ENCODE peak calls at places on chromosomes 3 and 15, in six cellular contexts. C is neuronal stem cell, V is mesenchymal stem cell, W is H9, S is IMR-90, N is H1. D is an unnamed sample.

GRCh38 chr15:40598126-40598525 is 4.1 kb downstream of the KNL1 start:
- DNase-seq in V (no peak), S (no peak), W (no peak), N (no peak), C (no peak), D (no peak)

GRCh38 chr3:123349201-123349535 is 99.7 kb downstream of the ADCY5 start:
- DNase-seq in S (no peak), C (no peak), N (no peak), W (no peak), V (no peak), D (no peak)

GRCh38 chr15:38864827-38865604 is 300.4 kb upstream of the RASGRP1 start:
- DNase-seq in S (peak), C (no peak), V (peak), W (no peak), N (no peak), D (no peak)

GRCh38 chr3:169133178-169134161 is 530.0 kb downstream of the MECOM start:
- DNase-seq in C (no peak), W (no peak), S (peak), V (peak), N (no peak), D (peak)

GRCh38 chr15:52466134-52466701 is 62.5 kb downstream of the MYO5A start:
- DNase-seq in S (no peak), N (no peak), V (no peak), W (peak), C (no peak), D (peak)

GRCh38 chr3:47482411-47482810 is 6.7 kb upstream of the SCAP start:
- DNase-seq in W (no peak), V (no peak), S (no peak), N (no peak), C (no peak), D (no peak)

GRCh38 chr3:195104340-195104739 is 166.6 kb downstream of the XXYLT1 start:
- DNase-seq in W (no peak), C (no peak), N (no peak), S (no peak), V (no peak), D (no peak)

GRCh38 chr3:45084820-45085816 is 59.0 kb downstream of the CLEC3B start:
- DNase-seq in C (no peak), W (no peak), V (peak), N (no peak), S (peak), D (peak)

GRCh38 chr3:66567066-66567465 is 66.2 kb upstream of the LRIG1 start:
- DNase-seq in N (no peak), C (no peak), W (no peak), S (peak), V (peak), D (no peak)

GRCh38 chr3:81554805-81555204 is 206.6 kb downstream of the GBE1 start:
- DNase-seq in V (peak), N (no peak), W (no peak), S (peak), C (no peak), D (no peak)

GRCh38 chr15:89203705-89204273 is 17.6 kb downstream of the RLBP1 start:
- DNase-seq in C (no peak), S (no peak), V (no peak), W (no peak), N (no peak), D (no peak)

GRCh38 chr3:176872771-176873209 is 324.5 kb downstream of the TBL1XR1 start:
- DNase-seq in W (peak), C (peak), N (peak), S (peak), V (peak), D (peak)

GRCh38 chr3:134496481-134497071 is 10.7 kb downstream of the CEP63 start:
- DNase-seq in C (no peak), W (no peak), S (no peak), V (no peak), N (no peak), D (no peak)

GRCh38 chr3:61663728-61664492 is 102.5 kb downstream of the PTPRG start:
- DNase-seq in V (peak), N (peak), W (peak), S (peak), C (no peak), D (peak)

GRCh38 chr15:84113919-84114318 is 121.7 kb upstream of the GOLGA6L4 start:
- DNase-seq in C (no peak), V (no peak), W (no peak), N (no peak), S (no peak), D (no peak)

GRCh38 chr3:122975163-122975923 is 52.2 kb downstream of the SEMA5B start:
- DNase-seq in N (no peak), C (no peak), W (peak), S (peak), V (peak), D (peak)

GRCh38 chr15:43105778-43106485 is at the start of gene UBR1:
- DNase-seq in W (peak), C (peak), N (peak), S (peak), V (peak), D (peak)
- H3K23ac ChIP-seq in W (no peak), C (peak), N (no peak), S (peak), V (no peak), D (no peak)

GRCh38 chr3:146555311-146555710 is 10.9 kb upstream of the PLSCR1 start:
- DNase-seq in N (no peak), V (no peak), W (no peak), C (no peak), S (no peak), D (no peak)

GRCh38 chr3:146546366-146546965 is 2.1 kb upstream of the PLSCR1 start:
- DNase-seq in S (no peak), V (no peak), W (no peak), N (no peak), C (no peak), D (peak)

GRCh38 chr3:146547235-146547835 is 2.9 kb upstream of the PLSCR1 start:
- DNase-seq in N (no peak), C (no peak), W (no peak), V (no peak), S (no peak), D (no peak)

GRCh38 chr3:146554168-146554760 is 9.9 kb upstream of the PLSCR1 start:
- DNase-seq in V (no peak), N (no peak), S (peak), C (no peak), W (no peak), D (peak)

DNA sequence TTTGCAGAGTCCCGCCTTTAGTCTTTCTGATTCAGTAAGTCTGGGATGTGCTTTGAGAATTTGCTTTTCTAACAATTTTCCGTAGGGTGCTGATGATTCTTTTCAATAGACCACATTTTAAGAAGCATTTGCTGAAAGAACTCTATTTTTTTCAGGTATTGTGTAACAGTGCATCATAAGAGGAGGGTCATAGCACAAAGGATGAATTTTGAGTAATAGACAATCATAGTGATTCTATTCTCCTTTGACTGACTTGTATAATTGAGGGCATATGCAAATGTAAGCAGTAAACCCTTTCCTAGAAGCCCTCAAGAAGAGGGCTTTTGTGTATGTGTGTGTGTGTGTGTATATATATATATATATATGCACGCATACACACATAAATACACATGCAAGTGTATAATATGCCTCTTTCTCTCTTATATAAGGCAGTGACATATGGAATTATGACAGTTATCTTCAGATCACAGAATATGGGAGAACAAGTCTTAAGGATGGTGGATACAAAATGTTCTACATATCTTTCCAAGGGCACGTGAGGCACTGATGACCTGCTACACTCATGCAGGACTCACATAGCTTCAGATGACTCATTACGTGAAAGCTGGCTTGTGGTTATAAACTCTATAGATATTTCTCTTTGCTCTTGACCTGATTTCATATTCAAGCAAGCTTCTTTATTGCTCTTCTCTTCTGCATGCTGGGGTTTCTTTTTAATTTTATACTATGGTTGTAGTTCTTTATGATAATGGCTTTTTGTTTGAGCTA is 6.5 kb upstream of the PLSCR1 start:
- DNase-seq in C (no peak), W (no peak), V (peak), S (peak), N (no peak), D (peak)
- H2AFZ ChIP-seq in C (no peak), W (no peak), V (no peak), S (no peak), N (no peak), D (no peak)

GRCh38 chr3:32956750-32957570 is 5.5 kb downstream of the CCR4 start:
- DNase-seq in C (no peak), W (no peak), S (peak), N (no peak), V (peak), D (no peak)

GRCh38 chr3:32960404-32961160 is 9.1 kb downstream of the CCR4 start:
- DNase-seq in N (peak), W (no peak), C (no peak), S (no peak), V (no peak), D (no peak)

GRCh38 chr3:32961189-32961715 is 9.8 kb downstream of the CCR4 start:
- DNase-seq in S (no peak), W (no peak), C (no peak), V (no peak), N (peak), D (no peak)

GRCh38 chr3:32959370-32959769 is 7.9 kb downstream of the CCR4 start:
- DNase-seq in C (no peak), S (no peak), N (peak), W (peak), V (no peak), D (no peak)

GRCh38 chr3:32958509-32958908 is 7.1 kb downstream of the CCR4 start:
- DNase-seq in C (no peak), S (no peak), V (no peak), N (no peak), W (no peak), D (no peak)
- H3K23ac ChIP-seq in C (no peak), S (no peak), V (no peak), N (no peak), W (no peak), D (no peak)

GRCh38 chr15:32904448-32904847 is 186.6 kb downstream of the GREM1 start:
- DNase-seq in S (no peak), N (no peak), C (no peak), W (no peak), V (no peak), D (no peak)
- H2AFZ ChIP-seq in S (no peak), N (no peak), C (no peak), W (no peak), V (no peak), D (no peak)